ENCODE peak calls at places on chromosomes 12 and 14, in ten cellular contexts. U is fibroblast of mammary gland, D is fibroblast of pulmonary artery, L is RWPE1, V is transverse colon, N is HCT116, M is Calu3, W is kidney epithelial cell, P is lower lobe of right lung, G is GM20000. K is an unnamed sample.

GRCh38 chr14:101001311-101002069 is 98.0 kb upstream of the RTL1 start:
- DNase-seq in D (peak), M (peak), L (peak), W (peak), N (no peak), P (no peak), G (no peak), U (peak), V (no peak), K (peak)

GRCh38 chr12:76636141-76636692 is 76.6 kb upstream of the OSBPL8 start:
- DNase-seq in L (peak), W (peak), V (no peak), P (no peak), D (peak), U (no peak), N (no peak), G (no peak), M (peak), K (no peak)

GRCh38 chr14:72745991-72746980 is 147.6 kb downstream of the DPF3 start:
- DNase-seq in L (peak), M (no peak), W (no peak), V (no peak), U (peak), G (no peak), N (no peak), D (peak), P (no peak), K (no peak)

GRCh38 chr12:20507711-20508110 is 139.4 kb downstream of the PDE3A start:
- DNase-seq in W (no peak), L (no peak), D (peak), N (no peak), G (no peak), M (no peak), P (no peak), V (no peak), U (no peak), K (no peak)

GRCh38 chr12:85866929-85867776 is 6.9 kb upstream of the NTS start:
- DNase-seq in G (peak), D (peak), M (peak), L (peak), P (no peak), V (no peak), U (peak), W (peak), N (peak), K (peak)

GRCh38 chr14:100150932-100151587 is 8.4 kb downstream of the DEGS2 start:
- DNase-seq in D (no peak), U (no peak), V (no peak), N (no peak), W (no peak), M (no peak), P (no peak), L (peak), G (no peak), K (no peak)

GRCh38 chr14:105376521-105377440 is 21.6 kb upstream of the TEX22 start:
- DNase-seq in D (no peak), P (no peak), G (no peak), L (no peak), N (no peak), M (no peak), U (no peak), V (no peak), W (no peak), K (no peak)

GRCh38 chr12:48201091-48201490 is 2.0 kb downstream of the OR10AD1 start:
- DNase-seq in V (no peak), W (no peak), M (no peak), D (no peak), L (no peak), N (no peak), P (no peak), U (no peak), G (no peak), K (no peak)

GRCh38 chr14:61178226-61179060 is 102.7 kb downstream of the TMEM30B start:
- DNase-seq in U (peak), D (peak), N (peak), W (peak), L (peak), M (peak), P (no peak), V (no peak), G (no peak), K (peak)

GRCh38 chr12:105888696-105889095 is 250.1 kb downstream of the NUAK1 start:
- DNase-seq in L (no peak), D (peak), W (no peak), M (no peak), V (no peak), P (no peak), G (no peak), U (no peak), N (no peak), K (no peak)

GRCh38 chr12:113214938-113215400 is 6.3 kb upstream of the TPCN1 start:
- DNase-seq in W (peak), V (peak), L (peak), N (peak), P (peak), U (peak), G (no peak), M (peak), D (peak), K (no peak)

GRCh38 chr12:20210795-20211194 is 157.5 kb upstream of the PDE3A start:
- DNase-seq in L (no peak), N (no peak), U (no peak), W (no peak), G (no peak), P (no peak), V (no peak), D (no peak), M (no peak), K (no peak)

GRCh38 chr14:40074169-40074568 is 641.9 kb upstream of the FBXO33 start:
- DNase-seq in V (no peak), D (no peak), W (no peak), P (no peak), L (no peak), U (no peak), G (no peak), N (no peak), M (no peak), K (no peak)

GRCh38 chr12:66182956-66183355 is 6.1 kb upstream of the IRAK3 start:
- DNase-seq in P (no peak), L (no peak), M (no peak), D (peak), W (no peak), V (no peak), U (peak), N (no peak), G (no peak), K (no peak)

GRCh38 chr12:79618848-79619404 is 71.8 kb downstream of the PAWR start:
- DNase-seq in D (peak), N (no peak), W (peak), M (no peak), L (peak), P (no peak), G (no peak), U (peak), V (no peak), K (no peak)

GRCh38 chr12:121598672-121599287 is 18.0 kb upstream of the KDM2B start:
- DNase-seq in M (no peak), P (no peak), W (no peak), D (no peak), N (no peak), G (no peak), L (no peak), V (no peak), U (no peak), K (no peak)

GRCh38 chr12:105840384-105840783 is 298.4 kb downstream of the NUAK1 start:
- DNase-seq in P (no peak), M (no peak), U (no peak), W (no peak), L (no peak), V (no peak), G (no peak), D (no peak), N (no peak), K (no peak)

GRCh38 chr14:64117671-64118402 is 176.3 kb downstream of the ESR2 start:
- DNase-seq in U (peak), L (peak), M (no peak), P (no peak), D (peak), G (no peak), V (no peak), N (no peak), W (peak), K (no peak)

GRCh38 chr14:53890611-53891091 is 66.0 kb downstream of the BMP4 start:
- DNase-seq in M (no peak), V (no peak), W (no peak), L (no peak), D (no peak), P (no peak), G (peak), U (no peak), N (no peak), K (no peak)

GRCh38 chr12:9372202-9372601 is 164.0 kb upstream of the PZP start:
- DNase-seq in G (no peak), P (no peak), V (no peak), D (no peak), L (no peak), N (no peak), U (peak), W (no peak), M (no peak), K (peak)

GRCh38 chr12:1855241-1855640 is 34.9 kb downstream of the LRTM2 start:
- DNase-seq in V (no peak), P (no peak), N (no peak), G (no peak), L (no peak), D (peak), U (peak), M (no peak), W (no peak), K (no peak)

GRCh38 chr12:57027011-57027804 is 10.9 kb upstream of the TAC3 start:
- DNase-seq in M (no peak), V (no peak), U (no peak), P (no peak), L (no peak), N (no peak), G (no peak), D (no peak), W (no peak), K (no peak)

GRCh38 chr12:188910-189621 is 24.9 kb downstream of the SLC6A12 start:
- DNase-seq in L (peak), N (no peak), G (peak), V (peak), M (peak), P (peak), D (peak), W (no peak), U (peak), K (peak)

GRCh38 chr12:53193953-53194716 is 12.9 kb downstream of the ITGB7 start:
- DNase-seq in N (no peak), D (no peak), L (no peak), P (no peak), V (no peak), M (no peak), G (no peak), W (no peak), U (no peak), K (no peak)

GRCh38 chr12:92602476-92602875 is 100.3 kb upstream of the PLEKHG7 start:
- DNase-seq in P (no peak), M (peak), W (no peak), N (no peak), U (peak), G (no peak), L (peak), V (no peak), D (peak), K (no peak)

GRCh38 chr14:77681196-77682157 is 26.3 kb downstream of the ALKBH1 start:
- DNase-seq in P (no peak), U (peak), N (no peak), V (peak), W (no peak), G (no peak), L (no peak), M (no peak), D (peak), K (no peak)

GRCh38 chr12:958449-959123 is 9.1 kb upstream of the RAD52 start:
- DNase-seq in G (peak), L (no peak), U (peak), M (no peak), D (peak), P (no peak), N (no peak), V (no peak), W (no peak), K (peak)

GRCh38 chr12:91493308-91493707 is 310.7 kb upstream of the DCN start:
- DNase-seq in M (no peak), P (no peak), N (no peak), U (peak), W (no peak), D (no peak), L (peak), G (no peak), V (no peak), K (no peak)

GRCh38 chr12:96858162-96858561 is 48.9 kb upstream of the NEDD1 start:
- DNase-seq in V (no peak), D (no peak), U (no peak), L (no peak), M (no peak), N (no peak), W (no peak), G (no peak), P (no peak), K (no peak)

GRCh38 chr14:49919825-49920224 is 26.9 kb downstream of the ARF6 start:
- DNase-seq in W (no peak), P (no peak), G (no peak), N (no peak), V (no peak), M (no peak), D (peak), U (peak), L (no peak), K (peak)

GRCh38 chr14:50057331-50057730 is 59.0 kb downstream of the VCPKMT start:
- DNase-seq in M (no peak), D (no peak), V (no peak), G (no peak), W (no peak), P (no peak), U (no peak), L (no peak), N (no peak), K (no peak)

GRCh38 chr14:91058017-91058675 is 2.3 kb downstream of the RPS6KA5 start:
- DNase-seq in G (no peak), N (no peak), L (no peak), M (no peak), V (no peak), U (peak), D (no peak), W (peak), P (no peak), K (no peak)

GRCh38 chr12:108668532-108668931 is 34.8 kb upstream of the SELPLG start:
- DNase-seq in N (no peak), D (peak), V (no peak), P (no peak), L (no peak), G (no peak), M (no peak), U (peak), W (no peak), K (no peak)

GRCh38 chr12:127108360-127109215 is 1158.4 kb upstream of the TMEM132C start:
- DNase-seq in N (peak), L (peak), V (peak), G (peak), U (peak), M (peak), W (no peak), P (peak), D (peak), K (peak)

GRCh38 chr12:11862794-11863193 is 207.9 kb upstream of the BCL2L14 start:
- DNase-seq in P (no peak), G (peak), L (no peak), U (peak), N (no peak), V (no peak), W (no peak), D (peak), M (no peak), K (no peak)

GRCh38 chr14:81192594-81192993 is 28.2 kb downstream of the GTF2A1 start:
- DNase-seq in D (no peak), G (no peak), M (no peak), V (no peak), W (no peak), N (no peak), U (no peak), L (no peak), P (no peak), K (no peak)
- TF ChIP-seq CTCF in D (no peak), G (no peak), M (no peak), V (no peak), W (no peak), N (no peak), U (no peak), L (no peak), P (no peak), K (no peak)

GRCh38 chr14:47678157-47678556 is 2.8 kb upstream of the MDGA2 start:
- DNase-seq in V (no peak), D (no peak), P (no peak), L (no peak), U (no peak), G (no peak), N (no peak), W (no peak), M (no peak), K (no peak)

GRCh38 chr14:47675239-47675488 is 241 bp downstream of the MDGA2 start:
- DNase-seq in D (no peak), M (no peak), V (no peak), G (no peak), W (no peak), P (no peak), L (no peak), U (no peak), N (no peak), K (no peak)

GRCh38 chr14:47674546-47675238 is 713 bp downstream of the MDGA2 start:
- DNase-seq in V (no peak), D (no peak), P (no peak), G (no peak), U (no peak), N (no peak), W (no peak), L (no peak), M (no peak), K (peak)

GRCh38 chr14:47675489-47676300 is at the start of gene MDGA2:
- DNase-seq in L (peak), M (no peak), P (no peak), D (no peak), W (no peak), G (no peak), U (peak), N (no peak), V (no peak), K (peak)

GRCh38 chr14:47676301-47676617 is 854 bp upstream of the MDGA2 start:
- DNase-seq in M (no peak), G (no peak), P (no peak), D (no peak), U (no peak), W (no peak), N (no peak), V (no peak), L (peak), K (no peak)
- TF ChIP-seq CTCF in M (no peak), G (no peak), P (no peak), D (no peak), U (no peak), W (no peak), N (no peak), V (no peak), L (no peak), K (no peak)

GRCh38 chr14:30610719-30611388 is 11.3 kb upstream of the SCFD1 start:
- DNase-seq in N (peak), V (peak), G (peak), W (no peak), M (peak), P (peak), D (peak), U (peak), L (peak), K (peak)
- TF ChIP-seq CTCF in N (peak), V (peak), G (peak), W (peak), M (no peak), P (peak), D (peak), U (peak), L (peak), K (peak)

GRCh38 chr12:13161172-13161571 is 35.4 kb upstream of the EMP1 start:
- DNase-seq in G (no peak), W (no peak), M (no peak), L (no peak), P (no peak), N (no peak), U (no peak), V (no peak), D (no peak), K (no peak)
- TF ChIP-seq CTCF in G (no peak), W (peak), M (peak), L (peak), P (no peak), N (peak), U (peak), V (no peak), D (peak), K (peak)

GRCh38 chr12:132343294-132343972 is 14.0 kb upstream of the GALNT9 start:
- DNase-seq in L (no peak), D (no peak), W (no peak), M (no peak), U (no peak), V (peak), G (no peak), P (no peak), N (no peak), K (peak)

GRCh38 chr12:132342828-132343227 is 13.4 kb upstream of the GALNT9 start:
- DNase-seq in G (no peak), U (no peak), N (no peak), M (no peak), W (no peak), D (no peak), L (no peak), P (no peak), V (no peak), K (no peak)

GRCh38 chr12:132341318-132342050 is 12.1 kb upstream of the GALNT9 start:
- DNase-seq in M (no peak), G (no peak), V (no peak), D (no peak), W (no peak), L (no peak), U (no peak), P (no peak), N (no peak), K (no peak)

GRCh38 chr12:132344181-132344580 is 14.8 kb upstream of the GALNT9 start:
- DNase-seq in N (no peak), G (no peak), U (no peak), P (no peak), D (no peak), L (no peak), W (no peak), V (no peak), M (no peak), K (no peak)

GRCh38 chr12:132342322-132342721 is 12.9 kb upstream of the GALNT9 start:
- DNase-seq in M (peak), L (peak), N (no peak), G (no peak), P (no peak), D (no peak), V (no peak), W (no peak), U (no peak), K (peak)
- TF ChIP-seq CTCF in M (peak), L (peak), N (peak), G (no peak), P (no peak), D (peak), V (no peak), W (peak), U (peak), K (peak)

GRCh38 chr14:103510311-103511021 is 12.2 kb downstream of the CKB start:
- DNase-seq in M (no peak), V (no peak), P (no peak), G (peak), N (no peak), U (no peak), D (no peak), L (no peak), W (no peak), K (no peak)

GRCh38 chr14:103509864-103510263 is 12.8 kb downstream of the CKB start:
- DNase-seq in L (no peak), M (no peak), G (no peak), N (no peak), D (no peak), U (no peak), V (no peak), P (no peak), W (no peak), K (no peak)

GRCh38 chr14:103511022-103511693 is 11.5 kb downstream of the CKB start:
- DNase-seq in U (no peak), D (no peak), P (peak), N (no peak), G (peak), M (no peak), L (no peak), V (no peak), W (no peak), K (no peak)

GRCh38 chr14:103514596-103515421 is 7.8 kb downstream of the CKB start:
- DNase-seq in V (no peak), D (no peak), N (no peak), W (no peak), L (no peak), P (peak), G (peak), M (no peak), U (no peak), K (no peak)

DNA sequence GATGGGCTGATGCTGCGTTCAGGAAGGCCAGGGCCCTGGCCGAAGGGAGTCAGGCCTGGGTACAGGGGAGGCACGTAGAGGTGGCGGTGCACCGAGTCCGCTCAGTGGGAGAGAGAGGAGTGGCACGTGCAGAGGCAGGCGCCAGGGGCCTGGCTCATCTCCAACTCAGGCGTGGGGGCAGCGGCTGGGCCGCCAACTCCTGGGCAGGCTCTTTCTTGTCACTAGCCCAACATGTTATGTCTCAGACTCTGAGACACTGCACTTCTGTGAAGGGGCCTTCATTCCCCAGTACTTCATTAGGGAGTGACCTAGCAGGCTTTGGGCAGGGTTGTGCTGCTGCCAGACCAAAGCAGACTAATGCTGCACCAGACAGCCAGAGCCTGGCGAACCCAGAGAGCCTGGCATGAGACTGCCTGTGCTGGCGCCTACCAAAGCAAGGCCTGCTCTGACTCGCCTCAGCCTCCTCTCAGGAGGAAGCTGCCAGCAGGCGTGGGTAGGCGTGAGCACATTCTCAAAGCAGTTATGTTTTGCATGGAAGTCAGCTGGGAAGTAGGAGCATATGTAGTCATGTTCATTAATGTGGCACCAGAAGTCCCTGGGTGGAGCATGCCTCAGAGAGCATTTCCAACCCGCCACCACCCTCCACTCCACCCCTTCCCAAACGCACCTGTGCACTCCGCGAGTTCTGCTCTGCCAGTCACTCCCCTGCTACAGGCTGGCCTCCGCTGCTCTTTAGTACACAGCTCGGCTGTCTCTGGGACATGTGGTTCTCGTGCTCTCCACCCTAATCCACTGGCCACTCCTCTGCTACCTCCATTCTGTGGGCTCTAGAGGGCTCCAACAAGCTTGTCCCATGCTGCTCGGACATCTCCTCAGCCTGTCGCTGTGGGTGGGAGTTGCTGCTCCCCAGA is 9.7 kb downstream of the CKB start:
- DNase-seq in P (peak), V (peak), M (no peak), D (peak), W (no peak), N (no peak), U (peak), G (peak), L (peak), K (peak)
- TF ChIP-seq CTCF in P (no peak), V (no peak), M (no peak), D (no peak), W (no peak), N (no peak), U (no peak), G (no peak), L (peak), K (no peak)

K was measured in A673.